ENCODE peak calls at places on chromosomes 6 and 20, in four cellular contexts. One of them, this sample, is unnamed.

GRCh38 chr6:27650620-27651370 is 177.9 kb upstream of the ZNF184 start:
- DNase-seq in IMR-90: peak; percentile 35
- DNase-seq in trophoblast cell: no peak
- DNase-seq in neuronal stem cell: peak; percentile 62
- DNase-seq in this sample: peak; percentile 80

GRCh38 chr6:163572612-163573011 is 158.1 kb downstream of the QKI start:
- DNase-seq in IMR-90: peak; percentile 21
- DNase-seq in trophoblast cell: no peak
- DNase-seq in neuronal stem cell: no peak
- DNase-seq in this sample: peak; percentile 44

GRCh38 chr6:141874930-141875602 is 257.7 kb upstream of the GJE1 start:
- DNase-seq in IMR-90: peak; percentile 34
- DNase-seq in trophoblast cell: no peak
- DNase-seq in neuronal stem cell: no peak
- DNase-seq in this sample: no peak

GRCh38 chr6:44508646-44509045 is 121.1 kb downstream of the CDC5L start:
- DNase-seq in IMR-90: peak; percentile 85
- DNase-seq in trophoblast cell: no peak
- DNase-seq in neuronal stem cell: no peak
- DNase-seq in this sample: no peak

GRCh38 chr20:49479785-49480184 is 2.7 kb downstream of the KCNB1 start:
- DNase-seq in IMR-90: no peak
- DNase-seq in trophoblast cell: no peak
- DNase-seq in neuronal stem cell: no peak
- DNase-seq in this sample: no peak

GRCh38 chr6:47496935-47497579 is 19.5 kb downstream of the CD2AP start:
- DNase-seq in IMR-90: no peak
- DNase-seq in trophoblast cell: no peak
- DNase-seq in neuronal stem cell: no peak
- DNase-seq in this sample: no peak

GRCh38 chr6:34381086-34381485 is 11.4 kb downstream of the NUDT3 start:
- DNase-seq in IMR-90: peak; percentile 61
- DNase-seq in trophoblast cell: no peak
- DNase-seq in neuronal stem cell: no peak
- DNase-seq in this sample: no peak

GRCh38 chr20:44993343-44993742 is 27.0 kb downstream of the STK4 start:
- DNase-seq in IMR-90: peak; percentile 12
- DNase-seq in trophoblast cell: no peak
- DNase-seq in neuronal stem cell: no peak
- DNase-seq in this sample: no peak

GRCh38 chr20:38158701-38159325 is 6.3 kb downstream of the TGM2 start:
- DNase-seq in IMR-90: no peak
- DNase-seq in trophoblast cell: no peak
- DNase-seq in neuronal stem cell: no peak
- DNase-seq in this sample: no peak

GRCh38 chr6:54465649-54466300 is 157.5 kb downstream of the TINAG start:
- DNase-seq in IMR-90: no peak
- DNase-seq in trophoblast cell: no peak
- DNase-seq in neuronal stem cell: no peak
- DNase-seq in this sample: no peak

GRCh38 chr6:17258763-17259162 is 22.4 kb upstream of the RBM24 start:
- DNase-seq in IMR-90: no peak
- DNase-seq in trophoblast cell: no peak
- DNase-seq in neuronal stem cell: no peak
- DNase-seq in this sample: no peak

GRCh38 chr6:111987295-111987694 is 66.6 kb upstream of the CCN6 start:
- DNase-seq in IMR-90: peak; percentile 50
- DNase-seq in trophoblast cell: peak; percentile 45
- DNase-seq in neuronal stem cell: no peak
- DNase-seq in this sample: no peak

GRCh38 chr6:150966786-150967185 is 101.3 kb downstream of the MTHFD1L start:
- DNase-seq in IMR-90: no peak
- DNase-seq in trophoblast cell: no peak
- DNase-seq in neuronal stem cell: no peak
- DNase-seq in this sample: no peak

GRCh38 chr20:9031951-9032350 is 36.9 kb upstream of the PLCB4 start:
- DNase-seq in IMR-90: peak; percentile 69
- DNase-seq in trophoblast cell: no peak
- DNase-seq in neuronal stem cell: no peak
- DNase-seq in this sample: no peak

GRCh38 chr6:13859871-13860555 is 45.7 kb upstream of the MCUR1 start:
- DNase-seq in IMR-90: no peak
- DNase-seq in trophoblast cell: no peak
- DNase-seq in neuronal stem cell: no peak
- DNase-seq in this sample: peak; percentile 64

GRCh38 chr6:138590796-138591709 is 91.8 kb upstream of the NHSL1 start:
- DNase-seq in IMR-90: peak; percentile 79
- DNase-seq in trophoblast cell: peak; percentile 67
- DNase-seq in neuronal stem cell: peak; percentile 70
- DNase-seq in this sample: peak; percentile 73
- H4K91ac ChIP-seq in IMR-90: no peak overlapping the region
- H4K91ac ChIP-seq in trophoblast cell: no peak overlapping the region
- H4K91ac ChIP-seq in neuronal stem cell: no peak overlapping the region
- H4K91ac ChIP-seq in this sample: no peak overlapping the region

GRCh38 chr20:57762531-57763234 is 52.9 kb upstream of the PMEPA1 start:
- DNase-seq in IMR-90: no peak
- DNase-seq in trophoblast cell: no peak
- DNase-seq in neuronal stem cell: no peak
- DNase-seq in this sample: no peak
- H2AK5ac ChIP-seq in IMR-90: no peak overlapping the region
- H2AK5ac ChIP-seq in trophoblast cell: no peak overlapping the region
- H2AK5ac ChIP-seq in neuronal stem cell: no peak overlapping the region
- H2AK5ac ChIP-seq in this sample: no peak overlapping the region

GRCh38 chr20:62227977-62228958 is 8.2 kb upstream of the HRH3 start:
- DNase-seq in IMR-90: no peak
- DNase-seq in trophoblast cell: no peak
- DNase-seq in neuronal stem cell: no peak
- DNase-seq in this sample: peak; percentile 85
- H4K91ac ChIP-seq in IMR-90: no peak overlapping the region
- H4K91ac ChIP-seq in trophoblast cell: no peak overlapping the region
- H4K91ac ChIP-seq in neuronal stem cell: no peak overlapping the region
- H4K91ac ChIP-seq in this sample: no peak overlapping the region

DNA sequence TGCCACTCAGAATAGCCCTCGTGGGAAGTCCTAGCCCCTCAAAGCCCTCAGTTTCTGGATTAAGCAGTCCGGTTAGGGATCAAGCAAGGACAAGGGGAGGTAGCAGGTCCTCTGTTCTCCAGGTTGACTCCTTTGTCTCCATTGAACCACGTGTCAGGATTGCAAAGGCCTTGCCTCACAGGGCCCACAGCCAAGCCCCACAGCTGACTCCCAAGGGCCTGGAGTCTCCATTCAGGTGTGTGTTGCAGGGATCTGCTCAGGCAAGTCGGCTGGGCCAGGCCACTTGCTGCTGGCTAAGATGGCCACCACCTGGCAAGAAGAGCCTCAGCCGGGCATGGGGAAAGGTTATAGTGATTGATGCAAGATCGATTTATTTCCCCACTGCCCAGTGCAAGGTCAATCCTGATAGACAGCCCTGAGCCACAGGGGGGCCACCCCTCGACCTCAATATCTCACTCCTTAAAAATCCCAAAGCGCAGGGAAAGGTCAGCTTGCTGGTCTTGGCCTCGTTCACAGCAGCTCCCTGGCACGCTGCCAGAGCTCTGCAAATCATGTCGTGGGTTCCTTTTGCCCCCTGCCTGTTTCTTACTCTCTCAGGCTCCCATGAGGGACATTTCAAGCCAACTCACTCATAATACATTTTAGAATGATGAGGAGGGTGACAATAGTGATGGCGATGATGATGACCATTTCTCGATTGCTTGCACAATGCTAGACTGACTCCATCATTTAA is 75.9 kb downstream of the EDN3 start:
- DNase-seq in IMR-90: no peak
- DNase-seq in trophoblast cell: no peak
- DNase-seq in neuronal stem cell: no peak
- DNase-seq in this sample: no peak
- H2AK5ac ChIP-seq in IMR-90: no peak overlapping the region
- H2AK5ac ChIP-seq in trophoblast cell: no peak overlapping the region
- H2AK5ac ChIP-seq in neuronal stem cell: no peak overlapping the region
- H2AK5ac ChIP-seq in this sample: no peak overlapping the region

GRCh38 chr20:57480444-57481152 is 44.3 kb downstream of the CTCFL start:
- DNase-seq in IMR-90: no peak
- DNase-seq in trophoblast cell: no peak
- DNase-seq in neuronal stem cell: no peak
- DNase-seq in this sample: no peak
- H4K91ac ChIP-seq in IMR-90: no peak overlapping the region
- H4K91ac ChIP-seq in trophoblast cell: no peak overlapping the region
- H4K91ac ChIP-seq in neuronal stem cell: no peak overlapping the region
- H4K91ac ChIP-seq in this sample: no peak overlapping the region

DNA sequence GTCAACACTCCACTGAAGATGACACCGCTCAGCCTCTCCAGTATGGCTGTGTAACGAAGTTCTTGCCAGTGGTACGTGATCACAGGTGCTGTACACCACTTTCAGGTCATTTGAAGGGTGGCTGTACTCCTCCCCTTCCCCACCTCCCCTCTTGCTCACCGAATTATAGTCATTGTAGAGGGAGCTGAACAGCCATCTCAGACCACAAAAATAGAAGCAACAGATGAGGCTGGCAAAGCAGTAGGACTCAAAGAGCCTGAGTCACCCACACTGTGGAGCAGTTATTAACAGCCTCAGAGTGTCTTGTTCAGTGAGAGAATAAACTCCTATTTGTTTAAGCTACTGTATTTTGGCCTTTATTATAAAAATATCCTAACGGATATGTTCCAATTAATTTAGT is 192.5 kb upstream of the MCHR2 start:
- DNase-seq in IMR-90: peak; percentile 48
- DNase-seq in trophoblast cell: no peak
- DNase-seq in neuronal stem cell: no peak
- DNase-seq in this sample: no peak
- H2AK5ac ChIP-seq in IMR-90: no peak overlapping the region
- H2AK5ac ChIP-seq in trophoblast cell: peak overlapping the region; percentile 29
- H2AK5ac ChIP-seq in neuronal stem cell: no peak overlapping the region
- H2AK5ac ChIP-seq in this sample: no peak overlapping the region

DNA sequence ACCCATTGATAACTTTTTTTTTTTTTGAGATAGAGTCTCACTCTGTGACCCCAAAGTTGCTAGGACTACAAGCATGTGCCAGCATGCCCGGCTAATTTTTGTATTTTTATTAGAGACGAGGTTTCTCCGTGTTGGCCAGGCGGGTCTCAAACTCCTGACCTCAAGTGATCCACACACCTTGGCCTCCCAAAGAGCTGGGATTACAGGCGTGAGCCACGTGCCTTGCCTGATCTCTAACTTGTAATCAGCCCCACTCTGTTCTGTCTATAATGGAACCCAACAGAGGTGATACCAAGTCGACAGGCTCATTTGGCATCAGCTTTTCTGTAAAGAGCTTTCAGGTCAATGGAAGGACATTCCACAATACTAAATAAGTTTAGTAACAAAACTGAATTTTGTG is 99.4 kb downstream of the HFE start:
- DNase-seq in IMR-90: no peak
- DNase-seq in trophoblast cell: no peak
- DNase-seq in neuronal stem cell: no peak
- DNase-seq in this sample: no peak
- H4K91ac ChIP-seq in IMR-90: no peak overlapping the region
- H4K91ac ChIP-seq in trophoblast cell: no peak overlapping the region
- H4K91ac ChIP-seq in neuronal stem cell: no peak overlapping the region
- H4K91ac ChIP-seq in this sample: no peak overlapping the region

DNA sequence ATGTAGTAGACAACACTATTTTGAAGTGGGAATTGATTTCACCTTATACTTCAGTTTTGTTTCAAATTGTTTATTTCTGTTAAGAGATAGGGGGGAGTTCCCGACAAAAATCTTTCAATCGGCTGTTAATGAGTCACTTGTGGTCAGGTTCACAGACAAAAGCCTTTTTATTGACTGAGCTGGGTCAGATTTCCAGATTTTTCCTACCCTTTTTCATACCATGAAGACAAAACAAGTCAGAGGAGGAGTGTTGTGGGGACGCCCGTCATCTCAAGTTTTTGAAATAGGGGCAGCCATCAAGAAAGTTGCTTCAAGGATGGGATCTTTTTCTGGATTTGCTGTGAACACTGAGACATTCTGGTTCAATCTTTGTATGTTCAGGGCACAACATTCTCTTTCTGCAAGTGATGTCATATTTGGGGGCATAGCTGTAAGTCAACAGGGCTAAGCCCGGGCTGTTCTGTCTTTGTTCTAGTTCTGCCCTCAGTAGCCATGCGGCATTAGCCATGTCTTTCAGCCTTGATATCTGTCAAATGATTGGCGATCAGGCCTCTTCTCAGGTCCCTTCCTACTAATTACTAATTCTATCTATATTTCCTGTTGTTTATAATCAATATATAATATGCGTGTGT is 496.0 kb upstream of the MARCKS start:
- DNase-seq in IMR-90: peak; percentile 85
- DNase-seq in trophoblast cell: no peak
- DNase-seq in neuronal stem cell: no peak
- DNase-seq in this sample: no peak
- H2AK5ac ChIP-seq in IMR-90: peak overlapping the region; percentile 88
- H2AK5ac ChIP-seq in trophoblast cell: no peak overlapping the region
- H2AK5ac ChIP-seq in neuronal stem cell: no peak overlapping the region
- H2AK5ac ChIP-seq in this sample: no peak overlapping the region

This sample was measured in H9.